ENCODE peak calls at places on chromosomes 2 and 18, in ten cellular contexts. K, E, C, R, F, N, T, D, M and J are unnamed samples.

GRCh38 chr2:171185165-171185818 is 24.6 kb upstream of the TLK1 start:
- DNase-seq in T (no peak), F (no peak), M (no peak), E (no peak), K (no peak), D (no peak), N (no peak), R (no peak), C (no peak), J (no peak)

GRCh38 chr18:765764-766549 is 46.1 kb downstream of the YES1 start:
- DNase-seq in K (no peak), N (no peak), M (no peak), D (no peak), F (no peak), R (no peak), T (no peak), E (no peak), C (no peak), J (no peak)

GRCh38 chr2:6977095-6977777 is 60.0 kb downstream of the RNF144A start:
- DNase-seq in C (peak; percentile 78), M (no peak), T (no peak), R (peak; percentile 87), E (peak; percentile 15), N (peak; percentile 88), D (no peak), F (no peak), K (no peak), J (no peak)

GRCh38 chr2:52964916-52965530 is 802.6 kb upstream of the CHAC2 start:
- DNase-seq in T (no peak), K (no peak), E (no peak), R (no peak), C (no peak), F (no peak), D (peak; percentile 18), N (no peak), M (no peak), J (no peak)

GRCh38 chr2:133817680-133818566 is 249.7 kb upstream of the NCKAP5 start:
- DNase-seq in D (no peak), C (no peak), K (peak; percentile 85), F (no peak), M (no peak), R (peak; percentile 97), N (no peak), T (no peak), E (peak; percentile 94), J (no peak)

GRCh38 chr18:39345321-39345720 is 1779.7 kb upstream of the CELF4 start:
- DNase-seq in C (no peak), F (no peak), E (no peak), M (no peak), N (no peak), T (no peak), K (peak; percentile 32), D (no peak), R (no peak), J (no peak)

GRCh38 chr18:36511791-36512352 is 214.4 kb downstream of the FHOD3 start:
- DNase-seq in R (peak; percentile 4), K (no peak), N (no peak), D (no peak), C (no peak), T (peak; percentile 32), F (no peak), E (peak; percentile 29), M (no peak), J (no peak)

GRCh38 chr2:45935791-45936622 is 284.5 kb downstream of the PRKCE start:
- DNase-seq in K (peak; percentile 85), F (no peak), C (peak; percentile 91), E (peak; percentile 100), M (peak; percentile 88), T (peak; percentile 86), N (peak; percentile 94), R (peak; percentile 99), D (peak; percentile 82), J (peak; percentile 80)

GRCh38 chr2:189552991-189553404 is 27.6 kb downstream of the SLC40A1 start:
- DNase-seq in M (no peak), K (no peak), D (no peak), E (no peak), C (no peak), F (no peak), N (no peak), T (no peak), R (peak; percentile 60), J (no peak)

GRCh38 chr2:36659218-36659617 is 37.3 kb upstream of the VIT start:
- DNase-seq in R (no peak), K (no peak), E (no peak), T (no peak), F (no peak), C (no peak), M (no peak), D (no peak), N (no peak), J (no peak)

GRCh38 chr2:54239427-54239826 is 16.6 kb downstream of the TSPYL6 start:
- DNase-seq in F (no peak), D (no peak), N (no peak), R (peak; percentile 30), T (no peak), M (no peak), E (peak; percentile 90), K (peak; percentile 29), C (no peak), J (no peak)

GRCh38 chr2:236254021-236254420 is 10.2 kb downstream of the ASB18 start:
- DNase-seq in D (no peak), E (no peak), N (no peak), M (no peak), K (no peak), R (no peak), C (no peak), F (no peak), T (no peak), J (no peak)

GRCh38 chr2:227365833-227366232 is 13.3 kb downstream of the TM4SF20 start:
- DNase-seq in E (peak; percentile 19), F (no peak), N (no peak), R (no peak), M (no peak), T (no peak), D (no peak), K (no peak), C (no peak), J (no peak)

GRCh38 chr2:232315049-232315922 is 63.3 kb upstream of the ALPP start:
- DNase-seq in T (no peak), N (peak; percentile 24), M (peak; percentile 93), F (peak; percentile 86), D (no peak), R (peak; percentile 31), K (peak; percentile 64), C (peak; percentile 41), E (peak; percentile 92), J (peak; percentile 41)
- H3K4me3 ChIP-seq in T (no peak overlapping the region), N (no peak overlapping the region), M (peak overlapping the region; percentile 56), F (peak overlapping the region; percentile 41), D (no peak overlapping the region), R (no peak overlapping the region), K (no peak overlapping the region), C (no peak overlapping the region), E (peak overlapping the region; percentile 14), J (no peak overlapping the region)

GRCh38 chr2:96864343-96865091 is 5.4 kb downstream of the SEMA4C start:
- DNase-seq in R (no peak), C (peak; percentile 80), E (no peak), F (no peak), M (peak; percentile 78), T (no peak), D (no peak), N (peak; percentile 54), K (no peak), J (no peak)

GRCh38 chr2:96866149-96866548 is 3.7 kb downstream of the SEMA4C start:
- DNase-seq in E (no peak), N (no peak), M (peak; percentile 78), C (no peak), F (no peak), T (no peak), K (no peak), R (no peak), D (no peak), J (no peak)

GRCh38 chr2:96865654-96866053 is 4.2 kb downstream of the SEMA4C start:
- DNase-seq in T (no peak), E (no peak), M (no peak), N (no peak), F (no peak), R (no peak), D (no peak), K (no peak), C (no peak), J (no peak)

GRCh38 chr2:96861074-96861473 is 3.3 kb upstream of the ANKRD39 start:
- DNase-seq in D (no peak), M (peak; percentile 81), F (no peak), K (no peak), N (no peak), R (no peak), E (no peak), C (no peak), T (no peak), J (no peak)

GRCh38 chr2:96863575-96864342 is 5.9 kb upstream of the ANKRD39 start:
- DNase-seq in F (no peak), N (no peak), D (no peak), E (no peak), C (peak; percentile 15), K (no peak), M (peak; percentile 72), R (no peak), T (no peak), J (no peak)
- H3K36me3 ChIP-seq in F (peaks cover 17% of the 10 kb centered on the region), N (peaks cover 3% of the 10 kb centered on the region), D (peaks cover 76% of the 10 kb centered on the region), E (peaks cover 6% of the 10 kb centered on the region), C (peaks cover 75% of the 10 kb centered on the region), K (peaks cover 68% of the 10 kb centered on the region), M (peaks cover 55% of the 10 kb centered on the region), R (peaks cover 25% of the 10 kb centered on the region), T (peaks cover 50% of the 10 kb centered on the region), J (peaks cover 58% of the 10 kb centered on the region)

DNA sequence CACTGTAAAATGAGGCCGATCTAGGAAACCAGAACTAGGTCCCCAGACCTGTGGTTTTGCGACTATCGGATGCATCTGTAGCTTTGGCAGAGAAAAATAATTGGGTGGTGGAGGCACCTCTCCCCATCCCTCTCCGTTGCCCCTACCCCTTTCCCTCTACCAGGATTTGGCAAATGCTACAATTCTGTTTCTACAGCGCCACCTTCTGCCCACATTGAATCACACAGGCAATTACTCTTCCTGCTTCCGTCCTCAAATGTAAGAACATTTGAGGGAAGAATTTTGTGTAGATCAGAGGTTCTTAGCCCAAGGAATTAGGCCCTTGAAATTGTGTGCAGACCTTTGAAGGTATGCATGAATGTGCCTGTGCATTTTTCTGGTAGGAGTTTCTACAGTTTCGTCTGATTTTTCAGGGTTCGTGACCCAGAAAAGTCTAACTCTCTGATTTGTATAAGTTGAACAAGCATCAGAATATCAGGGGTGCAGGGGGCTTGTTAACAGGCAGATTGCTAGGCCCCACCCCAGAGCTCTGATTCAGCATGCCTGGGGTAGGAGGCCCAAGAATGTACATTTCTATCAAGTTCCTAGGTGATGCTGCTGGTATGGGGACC is 11.2 kb downstream of the ATP6V1B1 start:
- DNase-seq in D (peak; percentile 65), C (no peak), K (peak; percentile 72), N (peak; percentile 74), E (peak; percentile 64), M (no peak), T (peak; percentile 77), R (peak; percentile 78), F (peak; percentile 51), J (peak; percentile 79)
- H3K27me3 ChIP-seq in D (peaks cover 35% of the 10 kb centered on the region), C (peaks cover 42% of the 10 kb centered on the region), K (no peaks in the 10 kb centered on the region), N (no peaks in the 10 kb centered on the region), E (no peaks in the 10 kb centered on the region), M (peaks cover 45% of the 10 kb centered on the region), T (peaks cover 57% of the 10 kb centered on the region), R (no peaks in the 10 kb centered on the region), F (no peaks in the 10 kb centered on the region), J (peaks cover 39% of the 10 kb centered on the region)

GRCh38 chr18:57619881-57620280 is 1.8 kb downstream of the NARS1 start:
- DNase-seq in D (no peak), N (no peak), F (no peak), T (no peak), R (no peak), M (no peak), E (peak; percentile 18), K (no peak), C (no peak), J (no peak)
- H3K4me3 ChIP-seq in D (no peak overlapping the region), N (no peak overlapping the region), F (no peak overlapping the region), T (peak overlapping the region; percentile 76), R (peak overlapping the region; percentile 91), M (peak overlapping the region; percentile 2), E (peak overlapping the region; percentile 84), K (peak overlapping the region; percentile 90), C (peak overlapping the region; percentile 95), J (no peak overlapping the region)